ENCODE peak calls at places on chromosomes 2 and 18, in six cellular contexts. E is breast epithelium, O is upper lobe of left lung, Y is stomach, A is GM23338, G is transverse colon. C is an unnamed sample.

GRCh38 chr2:43059183-43059897 is 167.1 kb downstream of the ZFP36L2 start:
- DNase-seq in E (no peak), O (no peak), Y (no peak), A (no peak), G (peak; percentile 62), C (no peak)

GRCh38 chr2:74222300-74222650 is 23.9 kb downstream of the MTHFD2 start:
- DNase-seq in E (no peak), O (no peak), Y (no peak), A (no peak), G (no peak), C (no peak)

GRCh38 chr18:54622084-54622483 is 31.0 kb downstream of the DYNAP start:
- DNase-seq in E (no peak), O (no peak), Y (no peak), A (no peak), G (no peak), C (no peak)

GRCh38 chr2:205700331-205701132 is 18.2 kb downstream of the NRP2 start:
- DNase-seq in E (no peak), O (no peak), Y (no peak), A (no peak), G (peak; percentile 28), C (peak; percentile 51)

GRCh38 chr18:3008546-3008945 is 4.4 kb downstream of the LPIN2 start:
- DNase-seq in E (no peak), O (no peak), Y (no peak), A (no peak), G (no peak), C (peak; percentile 20)

GRCh38 chr2:12106440-12107080 is 360.1 kb downstream of the LPIN1 start:
- DNase-seq in E (no peak), O (no peak), Y (peak; percentile 28), A (no peak), G (peak; percentile 38), C (no peak)

GRCh38 chr2:95695613-95696012 is 103.8 kb downstream of the TRIM43 start:
- DNase-seq in E (no peak), O (no peak), Y (no peak), A (no peak), G (no peak), C (no peak)

GRCh38 chr18:73636355-73636754 is 511.3 kb downstream of the FBXO15 start:
- DNase-seq in E (no peak), O (no peak), Y (no peak), A (no peak), G (no peak), C (no peak)

GRCh38 chr2:219368690-219369108 is 19.0 kb downstream of the DNPEP start:
- DNase-seq in E (peak; percentile 73), O (no peak), Y (no peak), A (no peak), G (no peak), C (no peak)

GRCh38 chr18:47594063-47594462 is 336.4 kb downstream of the SMAD2 start:
- DNase-seq in E (no peak), O (no peak), Y (no peak), A (peak; percentile 52), G (no peak), C (no peak)

GRCh38 chr2:207558106-207558505 is 28.3 kb downstream of the CREB1 start:
- DNase-seq in E (no peak), O (no peak), Y (no peak), A (no peak), G (no peak), C (no peak)

GRCh38 chr18:34084635-34085034 is 140.1 kb downstream of the NOL4 start:
- DNase-seq in E (no peak), O (no peak), Y (no peak), A (no peak), G (no peak), C (no peak)

GRCh38 chr2:58574873-58575272 is 333.7 kb upstream of the FANCL start:
- DNase-seq in E (no peak), O (no peak), Y (no peak), A (no peak), G (no peak), C (no peak)

GRCh38 chr2:42045956-42046748 is 1.7 kb upstream of the PKDCC start:
- DNase-seq in E (no peak), O (no peak), Y (no peak), A (no peak), G (no peak), C (no peak)

GRCh38 chr2:16716944-16717343 is 51.3 kb upstream of the CYRIA start:
- DNase-seq in E (no peak), O (no peak), Y (no peak), A (no peak), G (no peak), C (no peak)

GRCh38 chr18:21163647-21164625 is 52.3 kb upstream of the ROCK1 start:
- DNase-seq in E (no peak), O (no peak), Y (no peak), A (no peak), G (no peak), C (peak; percentile 13)

DNA sequence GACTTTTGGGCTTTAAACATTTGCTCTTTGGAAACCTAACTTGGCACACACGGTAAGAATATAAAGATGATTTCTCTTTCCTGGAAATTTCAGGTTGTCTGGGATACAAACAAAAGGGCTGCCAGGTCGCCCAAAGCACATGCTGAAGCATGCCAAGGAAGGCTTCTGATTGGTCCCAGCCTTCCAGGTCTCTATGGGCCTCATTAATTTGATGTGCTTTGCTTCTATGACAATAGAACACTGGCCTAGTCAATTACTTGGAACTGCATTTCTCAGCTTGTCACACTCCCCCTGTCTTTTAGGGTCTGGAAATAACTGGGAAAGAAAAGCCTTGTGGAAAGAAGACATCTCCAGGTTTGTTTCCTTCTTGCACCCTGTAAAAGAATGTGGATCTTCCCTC is 228.9 kb downstream of the ADCYAP1 start:
- DNase-seq in E (no peak), O (no peak), Y (no peak), A (peak; percentile 19), G (no peak), C (no peak)
- TF ChIP-seq POLR2AphosphoS5 in E (no peak), O (no peak), Y (no peak), A (no peak), G (no peak), C (no peak)

GRCh38 chr2:44569397-44569970 is 207.7 kb downstream of the CAMKMT start:
- DNase-seq in E (no peak), O (no peak), Y (no peak), A (no peak), G (no peak), C (no peak)

GRCh38 chr2:44566059-44566458 is 204.3 kb downstream of the CAMKMT start:
- DNase-seq in E (no peak), O (no peak), Y (no peak), A (no peak), G (no peak), C (no peak)

GRCh38 chr2:44572196-44572900 is 210.6 kb downstream of the CAMKMT start:
- DNase-seq in E (no peak), O (no peak), Y (no peak), A (no peak), G (no peak), C (peak; percentile 18)

GRCh38 chr2:44570777-44571176 is 209.0 kb downstream of the CAMKMT start:
- DNase-seq in E (no peak), O (no peak), Y (no peak), A (no peak), G (no peak), C (no peak)

GRCh38 chr2:44570149-44570678 is 208.5 kb downstream of the CAMKMT start:
- DNase-seq in E (no peak), O (no peak), Y (no peak), A (no peak), G (no peak), C (no peak)
- TF ChIP-seq POLR2AphosphoS5 in E (no peak), O (no peak), Y (no peak), A (no peak), G (no peak), C (no peak)

DNA sequence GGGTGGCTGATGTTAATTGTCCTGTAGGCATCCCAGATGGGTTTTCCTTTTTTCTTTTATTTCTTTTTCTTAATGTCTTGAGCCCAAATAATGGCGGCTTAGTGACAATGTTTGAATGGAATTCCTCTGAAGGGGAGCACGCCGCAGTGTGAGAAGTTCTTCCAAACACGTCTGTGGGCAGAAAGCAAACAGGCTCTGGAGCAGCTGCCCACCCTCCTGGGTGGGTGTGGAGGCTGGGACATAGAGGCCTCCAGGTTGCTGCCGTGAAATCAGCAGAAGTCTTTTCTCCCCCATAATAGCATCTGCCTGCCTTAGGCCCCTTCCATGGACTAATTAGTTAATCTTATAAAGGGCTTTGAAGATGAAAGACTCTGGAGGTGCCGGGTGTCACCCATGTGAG is 213.9 kb downstream of the SH3RF3 start:
- DNase-seq in E (no peak), O (no peak), Y (no peak), A (no peak), G (no peak), C (no peak)
- TF ChIP-seq POLR2AphosphoS5 in E (no peak), O (no peak), Y (no peak), A (no peak), G (no peak), C (no peak)

DNA sequence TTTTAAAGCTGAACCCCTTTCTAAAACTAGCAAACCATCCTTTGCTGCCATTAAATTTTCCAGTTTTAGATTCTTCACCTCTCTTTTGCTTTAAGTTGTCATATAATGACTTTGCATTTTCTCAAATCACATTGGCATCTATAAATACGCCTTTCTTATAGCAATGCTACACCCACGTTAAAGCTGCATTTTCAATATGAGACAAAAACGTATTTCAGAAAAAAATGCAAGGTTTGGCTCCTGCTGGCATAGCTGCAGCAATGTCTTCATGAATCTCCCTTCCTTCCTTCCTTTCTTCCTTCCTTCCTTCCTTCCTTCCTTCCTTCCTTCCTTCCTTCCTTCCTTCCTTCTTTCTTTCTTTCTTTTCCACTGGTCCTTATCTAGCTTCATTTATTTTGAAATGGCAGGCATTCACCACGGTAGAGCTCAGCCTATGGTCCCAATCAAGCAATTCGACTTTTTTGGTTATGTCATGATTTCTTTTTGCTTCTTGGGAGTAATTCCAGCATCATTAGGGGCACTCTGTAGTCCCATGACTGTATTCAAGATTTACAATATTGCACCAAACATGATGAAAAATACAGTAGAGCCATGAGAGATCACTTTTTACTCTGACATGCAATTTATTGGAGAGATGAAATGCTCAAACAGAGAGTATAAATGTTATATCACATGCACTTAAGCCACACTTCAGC is 8.8 kb upstream of the UGT1A10 start:
- DNase-seq in E (no peak), O (no peak), Y (no peak), A (no peak), G (no peak), C (no peak)
- TF ChIP-seq POLR2AphosphoS5 in E (no peak), O (no peak), Y (no peak), A (no peak), G (no peak), C (no peak)

DNA sequence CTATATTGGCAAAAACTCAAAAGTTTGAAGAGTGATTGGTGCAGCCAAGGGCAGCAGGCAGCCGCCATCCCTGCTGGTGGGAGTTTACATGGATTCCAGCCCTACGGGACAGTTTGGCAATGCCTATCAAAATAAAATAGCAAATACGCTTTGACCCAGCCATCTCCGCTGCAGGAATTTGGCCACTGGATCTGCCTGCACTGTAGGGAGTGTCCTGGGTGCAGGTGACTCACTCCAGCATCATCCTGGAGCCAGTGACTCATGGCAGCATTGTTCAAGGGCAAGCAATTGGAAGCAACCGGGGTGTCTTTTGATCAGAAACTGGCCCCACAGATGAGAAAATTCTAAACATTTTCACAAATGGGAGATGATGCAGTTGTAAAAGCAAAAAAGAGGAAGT is 24.6 kb downstream of the NGEF start:
- DNase-seq in E (peak; percentile 47), O (no peak), Y (peak; percentile 68), A (no peak), G (peak; percentile 80), C (peak; percentile 93)
- TF ChIP-seq POLR2AphosphoS5 in E (no peak), O (no peak), Y (peak; percentile 47), A (no peak), G (peak; percentile 77), C (peak; percentile 82)